ENCODE peak calls at places on chromosomes 7 and 10, in nine cellular contexts. M is A549, W is tibial nerve, I is SJCRH30, B is lower lobe of right lung, N is astrocyte, Q is foreskin keratinocyte, C is spleen, O is adrenal gland. H is an unnamed sample.

GRCh38 chr10:126734015-126734414 is 63.5 kb upstream of the C10orf90 start:
- DNase-seq in M (no peak), W (no peak), I (peak; percentile 30), B (no peak), N (peak; percentile 18), Q (peak; percentile 80), C (no peak), O (no peak), H (no peak)

GRCh38 chr10:26326874-26327273 is 110.3 kb downstream of the GAD2 start:
- DNase-seq in M (no peak), W (no peak), I (no peak), B (no peak), N (no peak), Q (no peak), C (no peak), O (no peak), H (no peak)

GRCh38 chr7:71480814-71481213 is 348.9 kb downstream of the GALNT17 start:
- DNase-seq in M (no peak), W (no peak), I (no peak), B (no peak), N (no peak), Q (no peak), C (no peak), O (no peak), H (no peak)

GRCh38 chr10:71848325-71849277 is 2.5 kb downstream of the PSAP start:
- DNase-seq in M (no peak), W (no peak), I (no peak), B (no peak), N (peak; percentile 74), Q (no peak), C (peak; percentile 6), O (no peak), H (no peak)

GRCh38 chr10:71727429-71728217 is 8.0 kb upstream of the C10orf105 start:
- DNase-seq in M (no peak), W (peak; percentile 57), I (peak; percentile 49), B (peak; percentile 74), N (no peak), Q (no peak), C (peak; percentile 93), O (peak; percentile 66), H (no peak)

GRCh38 chr7:25662881-25663588 is 434.7 kb upstream of the NPVF start:
- DNase-seq in M (no peak), W (no peak), I (peak; percentile 46), B (no peak), N (no peak), Q (no peak), C (no peak), O (no peak), H (no peak)

GRCh38 chr7:155533827-155534690 is 12.3 kb downstream of the CNPY1 start:
- DNase-seq in M (peak; percentile 87), W (no peak), I (peak; percentile 66), B (no peak), N (no peak), Q (no peak), C (peak; percentile 78), O (no peak), H (peak; percentile 63)

GRCh38 chr7:117675519-117676137 is 195.8 kb downstream of the CFTR start:
- DNase-seq in M (no peak), W (no peak), I (no peak), B (no peak), N (no peak), Q (no peak), C (no peak), O (no peak), H (no peak)

GRCh38 chr10:95756061-95756751 is at the start of gene ENTPD1:
- DNase-seq in M (no peak), W (no peak), I (no peak), B (no peak), N (no peak), Q (no peak), C (no peak), O (peak; percentile 15), H (peak; percentile 18)

GRCh38 chr10:95758351-95759025 is 2.5 kb downstream of the ENTPD1 start:
- DNase-seq in M (no peak), W (no peak), I (peak; percentile 3), B (no peak), N (no peak), Q (no peak), C (no peak), O (no peak), H (no peak)

GRCh38 chr10:95755511-95756004 is 405 bp upstream of the ENTPD1 start:
- DNase-seq in M (no peak), W (no peak), I (no peak), B (peak; percentile 65), N (no peak), Q (peak; percentile 4), C (peak; percentile 84), O (peak; percentile 70), H (no peak)

GRCh38 chr10:95759233-95759826 is 3.4 kb downstream of the ENTPD1 start:
- DNase-seq in M (no peak), W (no peak), I (no peak), B (no peak), N (no peak), Q (no peak), C (no peak), O (no peak), H (no peak)

DNA sequence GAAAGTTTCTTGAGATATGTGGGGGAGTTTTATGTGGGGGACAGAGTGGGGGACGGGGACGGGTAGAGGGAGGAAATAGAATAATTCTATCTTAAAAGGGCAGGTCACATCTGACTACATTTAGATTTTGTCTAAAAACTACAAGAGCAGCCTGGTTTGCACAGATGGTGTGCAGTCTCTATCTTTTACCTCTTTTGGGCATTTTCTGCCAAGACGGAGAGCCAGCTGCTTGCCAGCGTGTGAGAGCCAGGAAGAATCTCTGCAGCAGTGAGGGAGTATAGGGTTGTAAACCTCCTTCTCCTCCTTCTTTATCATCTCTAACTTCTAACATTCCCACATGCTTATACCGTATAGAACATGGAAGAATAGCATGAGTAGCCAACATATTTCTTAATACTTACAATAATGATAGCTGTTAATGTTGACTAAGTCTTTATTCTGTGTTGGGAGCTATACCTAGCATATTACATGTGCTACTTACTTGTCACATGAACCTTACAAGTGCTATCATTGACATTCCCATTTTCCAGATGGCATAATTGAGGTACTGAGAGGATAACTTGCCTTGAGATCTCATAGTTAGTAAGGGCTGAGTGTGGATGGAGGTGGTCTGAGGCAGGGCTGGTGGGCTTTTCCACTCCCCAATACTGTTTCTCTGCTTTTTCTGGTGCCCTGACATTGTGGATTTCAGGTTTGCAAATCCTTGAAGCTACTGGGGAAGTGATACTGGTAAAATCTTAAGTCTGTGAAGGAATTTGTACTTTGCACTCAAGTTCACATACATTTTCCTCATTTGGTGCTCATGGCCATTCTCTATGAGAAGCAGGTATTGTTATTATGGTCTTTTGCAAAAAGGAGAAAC is 1.1 kb downstream of the ENTPD1 start:
- DNase-seq in M (no peak), W (no peak), I (no peak), B (no peak), N (no peak), Q (no peak), C (no peak), O (no peak), H (no peak)
- H3K4me1 ChIP-seq in M (no peaks in the 10 kb centered on the region), W (no peaks in the 10 kb centered on the region), I (no peaks in the 10 kb centered on the region), B (peaks cover 18% of the 10 kb centered on the region), N (no peaks in the 10 kb centered on the region), Q (no peaks in the 10 kb centered on the region), C (peaks cover 56% of the 10 kb centered on the region), O (no peaks in the 10 kb centered on the region), H (peaks cover 7% of the 10 kb centered on the region)

GRCh38 chr7:141999219-141999618 is 3.5 kb downstream of the MGAM start:
- DNase-seq in M (no peak), W (no peak), I (no peak), B (no peak), N (no peak), Q (no peak), C (no peak), O (no peak), H (no peak)

GRCh38 chr7:142001163-142001874 is 5.6 kb downstream of the MGAM start:
- DNase-seq in M (no peak), W (no peak), I (no peak), B (no peak), N (no peak), Q (peak; percentile 67), C (no peak), O (no peak), H (no peak)

GRCh38 chr7:142006577-142006976 is 10.9 kb downstream of the MGAM start:
- DNase-seq in M (no peak), W (no peak), I (no peak), B (no peak), N (no peak), Q (no peak), C (no peak), O (no peak), H (no peak)

GRCh38 chr7:142000244-142000643 is 4.6 kb downstream of the MGAM start:
- DNase-seq in M (no peak), W (no peak), I (no peak), B (no peak), N (no peak), Q (peak; percentile 58), C (no peak), O (no peak), H (no peak)

GRCh38 chr7:142002179-142002578 is 6.5 kb downstream of the MGAM start:
- DNase-seq in M (no peak), W (no peak), I (no peak), B (no peak), N (no peak), Q (peak; percentile 52), C (no peak), O (no peak), H (no peak)
- H3K4me1 ChIP-seq in M (no peaks in the 10 kb centered on the region), W (no peaks in the 10 kb centered on the region), I (peaks cover 4% of the 10 kb centered on the region), B (no peaks in the 10 kb centered on the region), N (no peaks in the 10 kb centered on the region), Q (peaks cover 37% of the 10 kb centered on the region), C (no peaks in the 10 kb centered on the region), O (no peaks in the 10 kb centered on the region), H (no peaks in the 10 kb centered on the region)

GRCh38 chr10:91590142-91590903 is 42.5 kb downstream of the PPP1R3C start:
- DNase-seq in M (peak; percentile 57), W (peak; percentile 28), I (no peak), B (peak; percentile 48), N (peak; percentile 96), Q (no peak), C (no peak), O (peak; percentile 88), H (no peak)
- H3K4me1 ChIP-seq in M (peaks cover 66% of the 10 kb centered on the region), W (peaks cover 22% of the 10 kb centered on the region), I (peaks cover 30% of the 10 kb centered on the region), B (peaks cover 26% of the 10 kb centered on the region), N (peaks cover 46% of the 10 kb centered on the region), Q (peaks cover 8% of the 10 kb centered on the region), C (peaks cover 10% of the 10 kb centered on the region), O (peaks cover 60% of the 10 kb centered on the region), H (peaks cover 13% of the 10 kb centered on the region)

GRCh38 chr7:99139031-99139430 is 4.9 kb downstream of the SMURF1 start:
- DNase-seq in M (no peak), W (no peak), I (no peak), B (no peak), N (peak; percentile 65), Q (no peak), C (no peak), O (no peak), H (no peak)

GRCh38 chr7:99133766-99134564 is 9.9 kb downstream of the SMURF1 start:
- DNase-seq in M (no peak), W (no peak), I (no peak), B (no peak), N (no peak), Q (peak; percentile 74), C (no peak), O (no peak), H (no peak)

GRCh38 chr7:99135938-99136337 is 8.0 kb downstream of the SMURF1 start:
- DNase-seq in M (no peak), W (no peak), I (no peak), B (no peak), N (no peak), Q (no peak), C (no peak), O (no peak), H (no peak)

GRCh38 chr7:99140813-99141212 is 3.1 kb downstream of the SMURF1 start:
- DNase-seq in M (no peak), W (no peak), I (no peak), B (no peak), N (no peak), Q (no peak), C (no peak), O (no peak), H (no peak)

DNA sequence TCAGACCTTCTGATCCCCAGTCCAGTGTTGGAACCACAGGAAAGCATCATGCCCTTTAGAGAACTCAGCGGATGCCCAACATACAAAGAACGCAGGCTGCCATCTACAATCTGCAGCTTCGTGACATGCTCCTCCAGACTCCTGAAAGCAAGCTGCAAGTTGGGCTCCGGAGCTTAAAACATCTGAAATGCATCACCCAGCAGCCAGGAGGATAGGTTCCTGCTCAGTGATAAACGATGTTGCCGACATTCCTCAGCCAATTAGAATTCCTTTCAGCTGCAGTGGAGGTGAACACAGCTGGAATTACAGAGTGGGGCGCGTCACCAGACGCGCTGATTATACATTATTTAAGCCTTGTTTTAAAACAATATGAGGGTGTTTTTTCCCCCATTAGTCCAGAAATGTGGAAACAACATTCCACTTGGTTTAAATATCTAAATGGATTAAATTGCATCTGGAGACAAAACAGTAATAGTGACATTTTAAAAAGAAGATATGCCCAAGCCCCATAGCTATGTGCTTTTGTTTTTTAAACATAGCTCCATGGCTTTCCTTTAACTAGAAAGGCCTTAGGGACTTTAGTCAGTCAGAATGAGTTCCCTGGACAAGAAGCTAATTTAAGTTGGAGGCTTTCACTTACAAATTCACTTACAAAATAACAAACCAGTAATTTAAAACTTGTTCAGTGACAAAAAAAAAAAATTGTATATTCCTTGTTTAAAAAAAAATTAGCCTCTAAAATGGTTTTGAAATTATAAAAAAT is 6.3 kb downstream of the SMURF1 start:
- DNase-seq in M (peak; percentile 36), W (no peak), I (peak; percentile 40), B (no peak), N (peak; percentile 90), Q (peak; percentile 81), C (no peak), O (no peak), H (peak; percentile 77)
- H3K4me1 ChIP-seq in M (peaks cover 80% of the 10 kb centered on the region), W (peaks cover 41% of the 10 kb centered on the region), I (peaks cover 11% of the 10 kb centered on the region), B (peaks cover 89% of the 10 kb centered on the region), N (peaks cover 35% of the 10 kb centered on the region), Q (peaks cover 54% of the 10 kb centered on the region), C (peaks cover 78% of the 10 kb centered on the region), O (peaks cover 74% of the 10 kb centered on the region), H (peaks cover 44% of the 10 kb centered on the region)

H was measured in A673.